ENCODE peak calls at places on chromosome 10, in eight cellular contexts. N is mammary epithelial cell; P is AG04450; D is CD8-positive, alpha-beta T cell; H is fibroblast of lung; G is left ventricle myocardium inferior; T is hepatocyte; K is CD8-positive, alpha-beta memory T cell. S is an unnamed sample. For H3K9me3, the result is how much of the 10 kb centered on the place peaks cover.

GRCh38 chr10:7432884-7433726 is 22.3 kb upstream of the SFMBT2 start:
- DNase-seq in D (no peak), G (no peak), P (no peak), H (no peak), K (no peak), N (no peak), T (peak), S (no peak)

GRCh38 chr10:79444243-79445119 is 943 bp downstream of the ZCCHC24 start:
- DNase-seq in D (peak), K (peak), H (peak), T (peak), G (peak), P (no peak), N (peak), S (peak)

GRCh38 chr10:31700222-31700621 is 228.4 kb downstream of the ARHGAP12 start:
- DNase-seq in N (no peak), G (no peak), D (no peak), T (no peak), H (no peak), P (peak), K (no peak), S (no peak)

GRCh38 chr10:12592967-12593366 is 243.6 kb downstream of the CAMK1D start:
- DNase-seq in K (no peak), N (no peak), P (no peak), G (no peak), D (no peak), H (peak), T (no peak), S (no peak)

GRCh38 chr10:103660364-103661197 is 167.1 kb downstream of the NEURL1 start:
- DNase-seq in H (peak), D (no peak), N (peak), T (no peak), P (no peak), G (peak), K (peak), S (no peak)

GRCh38 chr10:79445217-79445707 is at the start of gene ZCCHC24:
- DNase-seq in N (peak), P (no peak), T (no peak), D (no peak), G (peak), K (no peak), H (no peak), S (peak)

GRCh38 chr10:129785536-129785981 is 178.5 kb downstream of the EBF3 start:
- DNase-seq in K (no peak), D (no peak), P (no peak), T (no peak), H (no peak), G (no peak), N (no peak), S (no peak)

GRCh38 chr10:14407567-14407966 is 76.8 kb upstream of the FRMD4A start:
- DNase-seq in K (no peak), H (peak), D (no peak), T (no peak), P (no peak), G (no peak), N (no peak), S (no peak)

GRCh38 chr10:124569623-124570470 is 108.2 kb downstream of the LHPP start:
- DNase-seq in G (no peak), N (no peak), H (no peak), P (no peak), D (no peak), T (no peak), K (no peak), S (no peak)

GRCh38 chr10:36880898-36881297 is 244.5 kb upstream of the ANKRD30A start:
- DNase-seq in H (peak), P (peak), T (peak), G (no peak), K (no peak), D (no peak), N (peak), S (no peak)

GRCh38 chr10:28354552-28354951 is 51.7 kb upstream of the MPP7 start:
- DNase-seq in N (no peak), G (no peak), H (no peak), P (no peak), K (no peak), D (no peak), T (no peak), S (no peak)

GRCh38 chr10:48414778-48415177 is 108.3 kb downstream of the MAPK8 start:
- DNase-seq in N (peak), K (no peak), T (no peak), G (no peak), P (no peak), H (peak), D (no peak), S (no peak)

DNA sequence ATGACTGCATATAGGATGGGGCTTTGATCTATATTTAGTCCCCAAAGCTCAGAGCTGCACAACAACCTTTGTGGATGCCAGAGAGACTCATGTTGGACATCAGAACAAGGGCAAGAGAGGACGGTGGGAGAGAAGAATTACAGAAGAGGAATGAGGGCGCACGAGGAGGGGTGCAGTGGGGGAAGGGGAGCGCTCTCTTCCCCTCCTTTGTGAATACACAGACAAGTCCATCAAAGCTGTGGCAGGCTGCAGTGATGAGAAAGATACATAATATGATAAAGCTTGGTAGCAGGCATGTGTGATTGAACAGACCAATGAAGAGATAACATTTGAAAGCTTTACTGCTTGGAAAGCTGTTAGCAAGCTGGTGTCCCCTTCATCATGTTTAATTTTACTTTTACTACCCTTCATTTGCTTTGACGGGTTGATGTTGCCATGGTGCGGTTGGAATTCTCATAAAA is 857.8 kb downstream of the KCNMA1 start:
- DNase-seq in N (no peak), G (no peak), H (no peak), T (peak), K (no peak), P (no peak), D (no peak), S (no peak)
- H3K4me3 ChIP-seq in N (no peak), G (no peak), H (no peak), T (no peak), K (no peak), P (no peak), D (no peak), S (no peak)

GRCh38 chr10:34102917-34103506 is 712.1 kb downstream of the PARD3 start:
- DNase-seq in K (no peak), H (no peak), N (no peak), T (no peak), D (no peak), G (no peak), P (peak), S (no peak)

GRCh38 chr10:34101001-34101400 is 714.1 kb downstream of the PARD3 start:
- DNase-seq in P (no peak), G (no peak), D (no peak), T (no peak), N (no peak), H (no peak), K (no peak), S (no peak)

GRCh38 chr10:34097682-34098081 is 717.4 kb downstream of the PARD3 start:
- DNase-seq in G (no peak), P (no peak), N (no peak), K (no peak), H (no peak), D (no peak), T (no peak), S (no peak)

GRCh38 chr10:34102237-34102673 is 712.8 kb downstream of the PARD3 start:
- DNase-seq in G (peak), P (no peak), K (no peak), D (no peak), N (no peak), T (peak), H (peak), S (peak)

GRCh38 chr10:34098817-34099567 is 716.1 kb downstream of the PARD3 start:
- DNase-seq in N (no peak), G (no peak), D (no peak), H (no peak), P (no peak), K (no peak), T (no peak), S (no peak)
- H3K9me3 ChIP-seq in N (under half), G (under half), D (under half), H (under half), P (under half), K (under half), T (under half), S (under half)

DNA sequence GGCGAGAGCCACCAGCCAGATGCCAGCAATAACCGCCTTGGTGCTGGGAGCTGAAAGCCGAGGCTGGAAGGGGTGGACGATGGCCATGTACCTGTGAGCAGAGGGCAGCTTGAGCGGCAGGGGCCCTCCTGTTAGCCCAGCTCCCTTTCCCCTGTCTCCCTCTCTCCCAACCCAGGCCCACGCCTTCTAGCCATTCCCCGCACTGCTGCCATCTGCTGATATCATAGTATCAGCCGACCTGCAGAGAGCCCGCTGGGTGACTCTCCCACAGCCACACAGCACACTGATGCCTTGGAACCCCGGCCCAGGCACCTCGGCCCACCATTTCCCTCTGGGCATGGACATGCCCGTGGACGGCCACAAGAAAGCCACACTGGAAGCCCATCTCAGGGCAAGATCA is 1.7 kb downstream of the TACR2 start:
- DNase-seq in P (no peak), T (no peak), K (no peak), G (no peak), H (no peak), N (no peak), D (no peak), S (no peak)
- H3K27ac ChIP-seq in P (no peak), T (no peak), K (no peak), G (no peak), H (no peak), N (no peak), D (no peak), S (no peak)

GRCh38 chr10:113566888-113567287 is 14.0 kb downstream of the HABP2 start:
- DNase-seq in P (no peak), T (no peak), K (no peak), H (no peak), G (no peak), N (no peak), D (no peak), S (no peak)
- H3K4me3 ChIP-seq in P (no peak), T (no peak), K (no peak), H (no peak), G (no peak), N (no peak), D (no peak), S (no peak)

GRCh38 chr10:17155821-17156220 is 26.2 kb upstream of the CUBN start:
- DNase-seq in N (no peak), T (no peak), P (no peak), D (no peak), K (no peak), G (no peak), H (no peak), S (no peak)

GRCh38 chr10:17146888-17147287 is 17.3 kb upstream of the CUBN start:
- DNase-seq in N (no peak), D (no peak), T (no peak), P (no peak), H (no peak), G (no peak), K (no peak), S (no peak)

GRCh38 chr10:17147884-17148494 is 18.4 kb upstream of the CUBN start:
- DNase-seq in G (no peak), P (no peak), K (no peak), N (no peak), H (no peak), T (peak), D (no peak), S (no peak)

GRCh38 chr10:17157024-17157423 is 27.4 kb upstream of the CUBN start:
- DNase-seq in K (no peak), G (no peak), P (no peak), D (no peak), H (no peak), N (no peak), T (no peak), S (no peak)

DNA sequence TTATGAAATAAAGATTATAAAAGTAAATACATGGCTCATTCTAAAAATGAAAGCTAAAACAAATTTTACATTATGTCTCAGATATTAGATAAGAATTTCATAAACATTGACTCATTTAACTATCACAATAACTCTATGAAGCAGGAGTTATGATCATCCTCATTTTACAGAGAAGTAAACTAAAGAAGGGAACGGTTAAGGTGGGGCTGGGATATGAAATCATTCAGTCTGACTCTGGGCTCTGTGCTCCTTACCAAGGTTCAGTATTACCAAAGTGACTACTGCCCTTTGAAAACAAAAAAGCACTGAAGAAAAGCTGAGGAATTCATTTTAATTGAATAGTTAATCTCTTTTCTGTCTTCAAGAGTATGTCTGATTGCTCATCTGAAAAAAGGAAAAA is 22.1 kb upstream of the CUBN start:
- DNase-seq in T (no peak), D (no peak), N (no peak), K (no peak), H (no peak), G (no peak), P (no peak), S (no peak)
- H3K9me3 ChIP-seq in T (under half), D (under half), N (under half), K (under half), H (under half), G (under half), P (under half), S (under half)

GRCh38 chr10:49417311-49418052 is 21.6 kb upstream of the DRGX start:
- DNase-seq in P (no peak), K (no peak), H (no peak), N (no peak), G (no peak), D (no peak), T (no peak), S (no peak)

GRCh38 chr10:49415846-49416245 is 20.0 kb upstream of the DRGX start:
- DNase-seq in G (no peak), T (no peak), P (no peak), K (no peak), H (no peak), N (no peak), D (no peak), S (no peak)

GRCh38 chr10:49419005-49419404 is 23.1 kb upstream of the DRGX start:
- DNase-seq in K (no peak), P (no peak), D (no peak), N (peak), H (no peak), G (no peak), T (peak), S (no peak)

GRCh38 chr10:49418053-49418326 is 22.1 kb upstream of the DRGX start:
- DNase-seq in P (no peak), N (no peak), G (no peak), H (no peak), T (no peak), D (no peak), K (no peak), S (no peak)

GRCh38 chr10:49418328-49418727 is 22.4 kb upstream of the DRGX start:
- DNase-seq in P (no peak), H (no peak), K (no peak), N (no peak), D (no peak), G (no peak), T (no peak), S (no peak)
- H3K27ac ChIP-seq in P (no peak), H (no peak), K (no peak), N (no peak), D (no peak), G (no peak), T (peak), S (no peak)

GRCh38 chr10:71748671-71749191 is 24.6 kb downstream of the VSIR start:
- DNase-seq in P (no peak), D (peak), H (no peak), G (peak), K (peak), T (no peak), N (no peak), S (peak)
- H3K4me3 ChIP-seq in P (no peak), D (peak), H (no peak), G (peak), K (peak), T (no peak), N (no peak), S (no peak)

DNA sequence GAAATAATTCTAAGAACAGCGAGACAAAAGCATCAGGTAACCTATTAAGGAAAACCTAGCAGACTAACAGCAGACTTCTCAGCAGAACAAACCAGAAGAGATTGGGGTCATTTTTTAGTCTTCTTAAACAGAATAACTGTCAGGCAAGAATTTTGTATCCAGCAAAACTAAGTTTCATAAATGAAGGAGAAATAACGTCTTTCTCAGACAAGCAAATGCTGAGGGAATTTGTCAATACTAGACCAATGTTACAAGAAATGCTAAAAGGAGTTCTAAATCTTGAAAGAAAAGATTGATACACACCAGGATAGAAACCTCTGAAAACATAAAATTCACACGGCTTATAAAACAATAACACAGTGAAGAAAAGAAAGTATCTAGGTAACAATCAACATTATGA is 22.6 kb downstream of the BICC1 start:
- DNase-seq in T (no peak), H (no peak), P (no peak), G (no peak), K (no peak), N (no peak), D (no peak), S (no peak)
- H3K9me3 ChIP-seq in T (under half), H (under half), P (under half), G (half or more), K (under half), N (under half), D (under half), S (under half)

GRCh38 chr10:64159910-64160872 is 639.0 kb downstream of the REEP3 start:
- DNase-seq in N (no peak), D (no peak), G (no peak), P (no peak), K (no peak), H (no peak), T (no peak), S (no peak)
- H3K27ac ChIP-seq in N (no peak), D (no peak), G (no peak), P (no peak), K (no peak), H (no peak), T (no peak), S (no peak)

GRCh38 chr10:119361037-119361436 is 153.7 kb downstream of the GRK5 start:
- DNase-seq in D (no peak), N (no peak), G (no peak), K (no peak), P (no peak), H (no peak), T (no peak), S (no peak)
- H3K4me3 ChIP-seq in D (no peak), N (no peak), G (no peak), K (no peak), P (no peak), H (no peak), T (no peak), S (no peak)

S was measured in gastrocnemius medialis.